ENCODE peak calls at places on chromosomes 2 and 18, in eight cellular contexts. B, S, T, F, D, C, G and M are unnamed samples.

GRCh38 chr2:200102971-200103370 is 147.6 kb downstream of the MAIP1 start:
- DNase-seq in B (no peak), S (no peak), T (no peak), F (no peak), D (no peak), C (no peak), G (no peak), M (no peak)

GRCh38 chr18:51569153-51569552 is 371.7 kb upstream of the MEX3C start:
- DNase-seq in B (no peak), S (no peak), T (no peak), F (no peak), D (no peak), C (no peak), G (no peak), M (no peak)

GRCh38 chr18:35075132-35075531 is 33.9 kb downstream of the MAPRE2 start:
- DNase-seq in B (no peak), S (no peak), T (no peak), F (no peak), D (no peak), C (no peak), G (no peak), M (no peak)

GRCh38 chr18:79912409-79912991 is 39.0 kb downstream of the SLC66A2 start:
- DNase-seq in B (peak), S (peak), T (no peak), F (no peak), D (peak), C (no peak), G (no peak), M (no peak)

GRCh38 chr2:172739651-172740050 is 4.0 kb downstream of the RAPGEF4 start:
- DNase-seq in B (no peak), S (no peak), T (no peak), F (no peak), D (no peak), C (no peak), G (no peak), M (no peak)

GRCh38 chr2:182165196-182165595 is 179.5 kb downstream of the PPP1R1C start:
- DNase-seq in B (no peak), S (no peak), T (no peak), F (no peak), D (no peak), C (no peak), G (no peak), M (no peak)

GRCh38 chr2:165621086-165621560 is 151.6 kb downstream of the CSRNP3 start:
- DNase-seq in B (no peak), S (no peak), T (peak), F (no peak), D (no peak), C (no peak), G (no peak), M (no peak)

GRCh38 chr2:156818221-156818620 is 382.0 kb downstream of the GPD2 start:
- DNase-seq in B (no peak), S (no peak), T (no peak), F (no peak), D (no peak), C (no peak), G (no peak), M (no peak)

GRCh38 chr2:59462418-59463197 is 1090.8 kb downstream of the BCL11A start:
- DNase-seq in B (no peak), S (no peak), T (no peak), F (no peak), D (no peak), C (no peak), G (no peak), M (no peak)